ENCODE peak calls at places on chromosomes 12 and 14, in nine cellular contexts. Z, L, O, V, Q, R, S, U and E are unnamed samples.

GRCh38 chr14:101027966-101028365 is 124.4 kb upstream of the RTL1 start:
- DNase-seq in V (no peak), R (no peak), O (no peak), S (no peak), U (no peak), L (no peak), Z (no peak), Q (no peak), E (no peak)

GRCh38 chr14:68232643-68233055 is 413.1 kb downstream of the RAD51B start:
- DNase-seq in Z (no peak), L (peak), S (no peak), R (peak), V (peak), O (no peak), Q (no peak), U (no peak), E (peak)

GRCh38 chr12:117679776-117680175 is 289.0 kb downstream of the KSR2 start:
- DNase-seq in V (no peak), S (no peak), O (no peak), Q (no peak), U (no peak), R (no peak), L (no peak), Z (no peak), E (no peak)

GRCh38 chr12:20931894-20932293 is 121.4 kb downstream of the SLCO1B3 start:
- DNase-seq in O (no peak), V (no peak), U (no peak), L (no peak), Z (no peak), R (no peak), Q (no peak), S (no peak), E (no peak)

GRCh38 chr12:76038176-76038575 is 6.6 kb upstream of the PHLDA1 start:
- DNase-seq in V (no peak), U (no peak), Q (no peak), R (no peak), Z (no peak), L (no peak), O (no peak), S (no peak), E (no peak)

GRCh38 chr12:32047846-32048245 is 58.8 kb upstream of the BICD1 start:
- DNase-seq in L (no peak), V (no peak), Q (no peak), S (peak), U (no peak), R (no peak), Z (no peak), O (no peak), E (no peak)

GRCh38 chr14:103528512-103529382 is at the start of gene TRMT61A:
- DNase-seq in Q (peak), L (peak), V (peak), O (peak), S (peak), Z (peak), R (peak), U (peak), E (peak)

GRCh38 chr12:62256408-62257079 is 3.7 kb upstream of the USP15 start:
- DNase-seq in O (no peak), V (no peak), Z (no peak), R (no peak), Q (peak), S (peak), L (no peak), U (no peak), E (no peak)

GRCh38 chr12:46210835-46211439 is 57.9 kb downstream of the SLC38A1 start:
- DNase-seq in V (no peak), U (no peak), Z (no peak), Q (no peak), R (no peak), O (no peak), L (no peak), S (no peak), E (no peak)

GRCh38 chr12:46209165-46209564 is 59.7 kb downstream of the SLC38A1 start:
- DNase-seq in Q (no peak), S (no peak), O (no peak), L (no peak), U (no peak), Z (no peak), R (no peak), V (no peak), E (no peak)

GRCh38 chr12:46212108-46212982 is 56.5 kb downstream of the SLC38A1 start:
- DNase-seq in U (no peak), Z (no peak), L (no peak), V (no peak), R (no peak), S (no peak), Q (peak), O (no peak), E (no peak)

GRCh38 chr12:46208370-46208769 is 60.5 kb downstream of the SLC38A1 start:
- DNase-seq in S (no peak), U (no peak), V (no peak), Z (no peak), Q (no peak), O (no peak), R (no peak), L (no peak), E (no peak)

GRCh38 chr12:46209914-46210834 is 58.7 kb downstream of the SLC38A1 start:
- DNase-seq in Z (no peak), R (peak), V (peak), O (peak), U (no peak), S (no peak), Q (no peak), L (no peak), E (peak)
- H3K27ac ChIP-seq in Z (no peak), R (peak), V (peak), O (peak), U (peak), S (no peak), Q (no peak), L (no peak), E (peak)

DNA sequence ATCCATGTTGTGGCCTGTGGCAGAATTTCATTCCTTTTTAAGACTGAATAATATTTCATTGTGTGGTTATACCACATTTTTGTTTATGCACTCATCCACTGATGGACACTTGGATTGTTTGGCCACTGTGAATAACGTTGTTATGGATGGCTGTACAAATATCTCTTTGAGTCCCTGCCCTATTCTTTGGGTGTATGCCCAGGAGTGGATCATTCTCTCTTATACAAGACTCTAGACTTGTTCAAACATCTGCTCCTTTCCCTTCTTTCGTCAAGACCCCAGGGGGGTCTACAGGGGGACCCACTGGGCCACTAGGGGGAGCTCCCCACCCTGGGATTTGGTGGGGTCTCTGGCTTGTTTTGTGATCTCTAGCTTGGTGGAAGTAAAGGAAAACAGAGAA is 77.4 kb downstream of the FBXL14 start:
- DNase-seq in Z (peak), R (no peak), Q (no peak), V (no peak), S (no peak), U (no peak), L (no peak), O (no peak), E (no peak)
- TF ChIP-seq CTCF in Z (peak), R (peak), Q (no peak), V (no peak), S (peak), U (no peak), L (peak), O (no peak), E (no peak)

GRCh38 chr14:104799657-104800599 is 973 bp upstream of the ZBTB42 start:
- DNase-seq in L (no peak), Z (peak), V (peak), U (peak), S (peak), Q (peak), R (peak), O (peak), E (peak)
- TF ChIP-seq POLR2AphosphoS5 in L (no peak), Z (no peak), V (peak), U (no peak), S (no peak), Q (no peak), R (peak), O (peak), E (peak)

GRCh38 chr12:122859303-122860051 is 24.2 kb downstream of the HIP1R start:
- DNase-seq in Z (peak), S (no peak), U (no peak), O (no peak), R (no peak), V (no peak), Q (no peak), L (no peak), E (no peak)
- H3K27ac ChIP-seq in Z (no peak), S (no peak), U (peak), O (peak), R (no peak), V (no peak), Q (no peak), L (no peak), E (no peak)

DNA sequence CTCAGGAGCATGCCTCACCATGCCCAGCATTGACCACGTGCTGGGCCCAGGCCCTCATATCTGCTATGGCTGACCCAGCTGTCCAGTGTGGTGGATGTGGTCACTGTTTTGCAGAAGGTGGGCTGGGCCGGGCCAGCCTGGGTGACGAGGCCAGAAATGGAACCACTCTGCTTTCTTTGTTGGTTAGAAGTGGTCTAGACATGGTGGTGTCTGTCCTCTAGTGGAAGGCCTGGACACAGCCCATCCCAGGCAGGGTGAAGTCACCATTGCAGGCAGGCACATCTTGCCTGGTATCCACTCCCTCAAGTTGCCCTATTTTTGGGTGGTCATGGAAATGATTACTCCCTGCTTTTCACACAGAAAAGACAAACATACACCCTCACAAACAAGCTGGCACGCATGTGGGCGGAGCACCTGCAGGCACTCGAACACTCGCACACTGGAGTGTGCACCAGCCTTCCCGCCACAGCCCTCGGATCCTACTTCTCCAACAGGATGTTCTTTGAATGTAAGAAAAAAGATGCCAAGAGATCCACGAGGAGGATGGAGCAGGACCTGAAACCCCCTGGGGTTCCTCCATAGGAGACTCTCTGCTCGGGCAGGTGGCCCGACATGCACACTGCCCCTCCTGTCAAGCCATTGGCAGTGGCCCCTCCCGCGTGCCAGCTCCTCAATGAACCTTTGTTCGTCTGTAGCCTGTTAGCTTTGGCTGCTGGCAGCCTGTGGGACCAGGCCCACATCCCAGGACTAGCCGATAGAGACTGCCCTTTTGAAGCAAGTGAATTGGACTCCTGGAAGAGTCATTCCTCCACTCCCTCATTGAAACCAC is 38.4 kb downstream of the MLXIP start:
- DNase-seq in O (no peak), Q (no peak), S (no peak), L (no peak), R (peak), U (no peak), V (peak), Z (no peak), E (no peak)
- TF ChIP-seq CTCF in O (no peak), Q (no peak), S (peak), L (no peak), R (no peak), U (no peak), V (no peak), Z (peak), E (no peak)

DNA sequence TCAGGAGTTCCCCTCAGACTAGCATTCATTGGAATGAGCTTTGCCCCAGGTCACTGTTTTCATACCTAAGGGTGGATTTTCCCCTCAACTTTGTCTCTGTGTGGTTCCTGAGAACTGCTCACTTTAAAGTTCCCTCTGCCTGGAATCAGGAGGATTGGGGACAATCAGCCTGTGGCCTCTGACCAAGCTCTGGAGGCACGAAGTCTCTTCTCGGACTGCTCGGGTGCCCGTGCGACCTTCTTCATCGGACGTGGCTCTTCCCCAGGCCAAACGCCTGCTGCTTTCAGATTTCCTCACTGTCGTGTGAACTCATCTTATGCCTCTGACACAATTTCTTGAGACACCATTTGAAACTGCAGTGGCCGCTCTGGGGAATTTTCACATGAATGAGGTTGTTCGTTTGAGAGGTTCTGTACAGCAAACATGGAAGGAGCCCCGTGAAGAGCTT is 153.7 kb upstream of the PZP start:
- DNase-seq in S (no peak), V (no peak), L (no peak), Q (peak), U (no peak), Z (no peak), R (no peak), O (no peak), E (no peak)
- TF ChIP-seq POLR2AphosphoS5 in S (no peak), V (no peak), L (no peak), Q (no peak), U (no peak), Z (no peak), R (no peak), O (no peak), E (no peak)

GRCh38 chr12:46801293-46801692 is 24.5 kb downstream of the SLC38A4 start:
- DNase-seq in L (no peak), Z (no peak), O (no peak), U (no peak), Q (no peak), S (no peak), V (no peak), R (no peak), E (no peak)
- H3K27ac ChIP-seq in L (no peak), Z (peak), O (no peak), U (no peak), Q (no peak), S (no peak), V (no peak), R (no peak), E (no peak)